ENCODE peak calls at places on chromosomes 4 and X, in nine cellular contexts. One of them, this sample, is unnamed.

GRCh38 chr4:46844325-46844917 is 64.6 kb downstream of the COX7B2 start:
- DNase-seq in stimulated activated CD4-positive, alpha-beta T cell treated with anti-CD3 and anti-CD28 coated beads, Interleukin-4, amount 100 ng/mL, for 24 hours: peak; percentile 48
- DNase-seq in HAP-1: peak; percentile 52
- DNase-seq in progenitor cell of endocrine pancreas: peak; percentile 28
- DNase-seq in kidney tubule cell: peak; percentile 56
- DNase-seq in CD8-positive, alpha-beta T cell: peak; percentile 44
- DNase-seq in activated CD8-positive, alpha-beta memory T cell treated with anti-CD3 and anti-CD28 coated beads for 24 hours: peak; percentile 65
- DNase-seq in body of pancreas: peak; percentile 64
- DNase-seq in T-helper 9 cell: peak; percentile 29
- DNase-seq in this sample: no peak

GRCh38 chrX:133444952-133445831 is 29.9 kb upstream of the GPC4 start:
- DNase-seq in stimulated activated CD4-positive, alpha-beta T cell treated with anti-CD3 and anti-CD28 coated beads, Interleukin-4, amount 100 ng/mL, for 24 hours: no peak
- DNase-seq in HAP-1: peak; percentile 91
- DNase-seq in progenitor cell of endocrine pancreas: peak; percentile 21
- DNase-seq in kidney tubule cell: peak; percentile 57
- DNase-seq in CD8-positive, alpha-beta T cell: no peak
- DNase-seq in activated CD8-positive, alpha-beta memory T cell treated with anti-CD3 and anti-CD28 coated beads for 24 hours: no peak
- DNase-seq in body of pancreas: peak; percentile 60
- DNase-seq in T-helper 9 cell: no peak
- DNase-seq in this sample: no peak

GRCh38 chr4:7103599-7104365 is 35.9 kb upstream of the GRPEL1 start:
- DNase-seq in stimulated activated CD4-positive, alpha-beta T cell treated with anti-CD3 and anti-CD28 coated beads, Interleukin-4, amount 100 ng/mL, for 24 hours: no peak
- DNase-seq in HAP-1: no peak
- DNase-seq in progenitor cell of endocrine pancreas: no peak
- DNase-seq in kidney tubule cell: no peak
- DNase-seq in CD8-positive, alpha-beta T cell: no peak
- DNase-seq in activated CD8-positive, alpha-beta memory T cell treated with anti-CD3 and anti-CD28 coated beads for 24 hours: no peak
- DNase-seq in body of pancreas: peak; percentile 90
- DNase-seq in T-helper 9 cell: no peak
- DNase-seq in this sample: peak; percentile 85

GRCh38 chr4:152255437-152255836 is 280.5 kb downstream of the FBXW7 start:
- DNase-seq in stimulated activated CD4-positive, alpha-beta T cell treated with anti-CD3 and anti-CD28 coated beads, Interleukin-4, amount 100 ng/mL, for 24 hours: peak; percentile 57
- DNase-seq in HAP-1: no peak
- DNase-seq in progenitor cell of endocrine pancreas: no peak
- DNase-seq in kidney tubule cell: peak; percentile 72
- DNase-seq in CD8-positive, alpha-beta T cell: peak; percentile 63
- DNase-seq in activated CD8-positive, alpha-beta memory T cell treated with anti-CD3 and anti-CD28 coated beads for 24 hours: peak; percentile 74
- DNase-seq in body of pancreas: no peak
- DNase-seq in T-helper 9 cell: peak; percentile 15
- DNase-seq in this sample: no peak

GRCh38 chr4:149887091-149887490 is 71.4 kb upstream of the IQCM start:
- DNase-seq in stimulated activated CD4-positive, alpha-beta T cell treated with anti-CD3 and anti-CD28 coated beads, Interleukin-4, amount 100 ng/mL, for 24 hours: no peak
- DNase-seq in HAP-1: no peak
- DNase-seq in progenitor cell of endocrine pancreas: no peak
- DNase-seq in kidney tubule cell: peak; percentile 53
- DNase-seq in CD8-positive, alpha-beta T cell: no peak
- DNase-seq in activated CD8-positive, alpha-beta memory T cell treated with anti-CD3 and anti-CD28 coated beads for 24 hours: no peak
- DNase-seq in body of pancreas: no peak
- DNase-seq in T-helper 9 cell: no peak
- DNase-seq in this sample: no peak

GRCh38 chr4:18815779-18816173 is 794.2 kb upstream of the LCORL start:
- DNase-seq in stimulated activated CD4-positive, alpha-beta T cell treated with anti-CD3 and anti-CD28 coated beads, Interleukin-4, amount 100 ng/mL, for 24 hours: no peak
- DNase-seq in HAP-1: no peak
- DNase-seq in progenitor cell of endocrine pancreas: no peak
- DNase-seq in kidney tubule cell: no peak
- DNase-seq in CD8-positive, alpha-beta T cell: no peak
- DNase-seq in activated CD8-positive, alpha-beta memory T cell treated with anti-CD3 and anti-CD28 coated beads for 24 hours: no peak
- DNase-seq in body of pancreas: no peak
- DNase-seq in T-helper 9 cell: no peak
- DNase-seq in this sample: no peak

GRCh38 chrX:150044556-150044955 is 106.3 kb upstream of the EOLA2 start:
- DNase-seq in stimulated activated CD4-positive, alpha-beta T cell treated with anti-CD3 and anti-CD28 coated beads, Interleukin-4, amount 100 ng/mL, for 24 hours: no peak
- DNase-seq in HAP-1: no peak
- DNase-seq in progenitor cell of endocrine pancreas: no peak
- DNase-seq in kidney tubule cell: no peak
- DNase-seq in CD8-positive, alpha-beta T cell: no peak
- DNase-seq in activated CD8-positive, alpha-beta memory T cell treated with anti-CD3 and anti-CD28 coated beads for 24 hours: no peak
- DNase-seq in body of pancreas: no peak
- DNase-seq in T-helper 9 cell: no peak
- DNase-seq in this sample: no peak

GRCh38 chrX:53047228-53047627 is 1.4 kb upstream of the GPR173 start:
- DNase-seq in stimulated activated CD4-positive, alpha-beta T cell treated with anti-CD3 and anti-CD28 coated beads, Interleukin-4, amount 100 ng/mL, for 24 hours: no peak
- DNase-seq in HAP-1: no peak
- DNase-seq in progenitor cell of endocrine pancreas: no peak
- DNase-seq in kidney tubule cell: no peak
- DNase-seq in CD8-positive, alpha-beta T cell: no peak
- DNase-seq in activated CD8-positive, alpha-beta memory T cell treated with anti-CD3 and anti-CD28 coated beads for 24 hours: no peak
- DNase-seq in body of pancreas: no peak
- DNase-seq in T-helper 9 cell: no peak
- DNase-seq in this sample: no peak

GRCh38 chrX:25968920-25969319 is 169.2 kb upstream of the MAGEB18 start:
- DNase-seq in stimulated activated CD4-positive, alpha-beta T cell treated with anti-CD3 and anti-CD28 coated beads, Interleukin-4, amount 100 ng/mL, for 24 hours: no peak
- DNase-seq in HAP-1: peak; percentile 39
- DNase-seq in progenitor cell of endocrine pancreas: no peak
- DNase-seq in kidney tubule cell: peak; percentile 41
- DNase-seq in CD8-positive, alpha-beta T cell: no peak
- DNase-seq in activated CD8-positive, alpha-beta memory T cell treated with anti-CD3 and anti-CD28 coated beads for 24 hours: no peak
- DNase-seq in body of pancreas: peak; percentile 53
- DNase-seq in T-helper 9 cell: no peak
- DNase-seq in this sample: no peak

GRCh38 chr4:172850838-172851237 is 317.8 kb upstream of the GALNT7 start:
- DNase-seq in stimulated activated CD4-positive, alpha-beta T cell treated with anti-CD3 and anti-CD28 coated beads, Interleukin-4, amount 100 ng/mL, for 24 hours: no peak
- DNase-seq in HAP-1: no peak
- DNase-seq in progenitor cell of endocrine pancreas: no peak
- DNase-seq in kidney tubule cell: peak; percentile 91
- DNase-seq in CD8-positive, alpha-beta T cell: no peak
- DNase-seq in activated CD8-positive, alpha-beta memory T cell treated with anti-CD3 and anti-CD28 coated beads for 24 hours: no peak
- DNase-seq in body of pancreas: no peak
- DNase-seq in T-helper 9 cell: no peak
- DNase-seq in this sample: no peak

GRCh38 chr4:181959121-181959520 is 284.1 kb upstream of the TENM3 start:
- DNase-seq in stimulated activated CD4-positive, alpha-beta T cell treated with anti-CD3 and anti-CD28 coated beads, Interleukin-4, amount 100 ng/mL, for 24 hours: no peak
- DNase-seq in HAP-1: no peak
- DNase-seq in progenitor cell of endocrine pancreas: no peak
- DNase-seq in kidney tubule cell: peak; percentile 93
- DNase-seq in CD8-positive, alpha-beta T cell: no peak
- DNase-seq in activated CD8-positive, alpha-beta memory T cell treated with anti-CD3 and anti-CD28 coated beads for 24 hours: no peak
- DNase-seq in body of pancreas: no peak
- DNase-seq in T-helper 9 cell: no peak
- DNase-seq in this sample: no peak

GRCh38 chr4:59655996-59656395 is 1544.1 kb upstream of the ADGRL3 start:
- DNase-seq in stimulated activated CD4-positive, alpha-beta T cell treated with anti-CD3 and anti-CD28 coated beads, Interleukin-4, amount 100 ng/mL, for 24 hours: no peak
- DNase-seq in HAP-1: no peak
- DNase-seq in progenitor cell of endocrine pancreas: no peak
- DNase-seq in kidney tubule cell: peak; percentile 1
- DNase-seq in CD8-positive, alpha-beta T cell: no peak
- DNase-seq in activated CD8-positive, alpha-beta memory T cell treated with anti-CD3 and anti-CD28 coated beads for 24 hours: no peak
- DNase-seq in body of pancreas: no peak
- DNase-seq in T-helper 9 cell: no peak
- DNase-seq in this sample: no peak

GRCh38 chr4:174553828-174554227 is 31.5 kb upstream of the HPGD start:
- DNase-seq in stimulated activated CD4-positive, alpha-beta T cell treated with anti-CD3 and anti-CD28 coated beads, Interleukin-4, amount 100 ng/mL, for 24 hours: no peak
- DNase-seq in HAP-1: peak; percentile 6
- DNase-seq in progenitor cell of endocrine pancreas: no peak
- DNase-seq in kidney tubule cell: no peak
- DNase-seq in CD8-positive, alpha-beta T cell: no peak
- DNase-seq in activated CD8-positive, alpha-beta memory T cell treated with anti-CD3 and anti-CD28 coated beads for 24 hours: no peak
- DNase-seq in body of pancreas: no peak
- DNase-seq in T-helper 9 cell: no peak
- DNase-seq in this sample: no peak

This sample was measured in left lobe of liver.